ENCODE peak calls at places on chromosomes 7 and 10, in nine cellular contexts. One of them, this sample, is unnamed.
A peak's percentile ranks its signal among the peaks of the same experiment; 100 is the strongest.

GRCh38 chr10:23994459-23995046 is 214.4 kb upstream of the KIAA1217 start:
- DNase-seq in IMR-90: peak; percentile 39
- DNase-seq in HCT116: peak; percentile 8
- DNase-seq in sigmoid colon: no peak
- DNase-seq in right lobe of liver: peak; percentile 64
- DNase-seq in left ventricle myocardium inferior: peak; percentile 36
- DNase-seq in mesendoderm: peak; percentile 69
- DNase-seq in thoracic aorta: peak; percentile 4
- DNase-seq in breast epithelium: peak; percentile 55
- DNase-seq in this sample: no peak

GRCh38 chr7:129778770-129779601 is 167.5 kb downstream of the NRF1 start:
- DNase-seq in right lobe of liver: no peak
- DNase-seq in sigmoid colon: no peak
- DNase-seq in HCT116: no peak
- DNase-seq in IMR-90: no peak
- DNase-seq in thoracic aorta: no peak
- DNase-seq in left ventricle myocardium inferior: no peak
- DNase-seq in mesendoderm: no peak
- DNase-seq in breast epithelium: no peak
- DNase-seq in this sample: peak; percentile 33

GRCh38 chr7:106086062-106086461 is 26.1 kb downstream of the SYPL1 start:
- DNase-seq in IMR-90: no peak
- DNase-seq in thoracic aorta: no peak
- DNase-seq in HCT116: no peak
- DNase-seq in left ventricle myocardium inferior: no peak
- DNase-seq in breast epithelium: no peak
- DNase-seq in mesendoderm: no peak
- DNase-seq in right lobe of liver: no peak
- DNase-seq in sigmoid colon: no peak
- DNase-seq in this sample: no peak

GRCh38 chr10:84138478-84139125 is 707 bp upstream of the GHITM start:
- DNase-seq in breast epithelium: no peak
- DNase-seq in left ventricle myocardium inferior: peak; percentile 19
- DNase-seq in right lobe of liver: no peak
- DNase-seq in sigmoid colon: no peak
- DNase-seq in mesendoderm: no peak
- DNase-seq in HCT116: no peak
- DNase-seq in thoracic aorta: peak; percentile 4
- DNase-seq in IMR-90: peak; percentile 22
- DNase-seq in this sample: peak; percentile 69

GRCh38 chr10:77409697-77410471 is 227.7 kb downstream of the KCNMA1 start:
- DNase-seq in HCT116: no peak
- DNase-seq in sigmoid colon: peak; percentile 67
- DNase-seq in mesendoderm: no peak
- DNase-seq in thoracic aorta: no peak
- DNase-seq in right lobe of liver: no peak
- DNase-seq in breast epithelium: no peak
- DNase-seq in left ventricle myocardium inferior: no peak
- DNase-seq in IMR-90: no peak
- DNase-seq in this sample: peak; percentile 92

GRCh38 chr7:80225361-80225760 is 90.7 kb downstream of the GNAI1 start:
- DNase-seq in mesendoderm: no peak
- DNase-seq in IMR-90: no peak
- DNase-seq in left ventricle myocardium inferior: no peak
- DNase-seq in breast epithelium: no peak
- DNase-seq in right lobe of liver: no peak
- DNase-seq in HCT116: no peak
- DNase-seq in thoracic aorta: no peak
- DNase-seq in sigmoid colon: no peak
- DNase-seq in this sample: no peak

GRCh38 chr7:1368682-1369571 is 90.3 kb downstream of the MICALL2 start:
- DNase-seq in thoracic aorta: no peak
- DNase-seq in right lobe of liver: no peak
- DNase-seq in sigmoid colon: no peak
- DNase-seq in breast epithelium: no peak
- DNase-seq in HCT116: peak; percentile 27
- DNase-seq in mesendoderm: peak; percentile 91
- DNase-seq in IMR-90: no peak
- DNase-seq in left ventricle myocardium inferior: no peak
- DNase-seq in this sample: peak; percentile 19

GRCh38 chr10:4686644-4686996 is 139.4 kb upstream of the AKR1E2 start:
- DNase-seq in sigmoid colon: no peak
- DNase-seq in thoracic aorta: no peak
- DNase-seq in mesendoderm: peak; percentile 50
- DNase-seq in left ventricle myocardium inferior: no peak
- DNase-seq in breast epithelium: no peak
- DNase-seq in right lobe of liver: no peak
- DNase-seq in HCT116: peak; percentile 94
- DNase-seq in IMR-90: peak; percentile 91
- DNase-seq in this sample: peak; percentile 88

GRCh38 chr10:113454341-113455061 is 98.4 kb upstream of the HABP2 start:
- DNase-seq in right lobe of liver: peak; percentile 55
- DNase-seq in breast epithelium: no peak
- DNase-seq in sigmoid colon: peak; percentile 69
- DNase-seq in HCT116: peak; percentile 31
- DNase-seq in mesendoderm: peak; percentile 62
- DNase-seq in IMR-90: peak; percentile 12
- DNase-seq in thoracic aorta: no peak
- DNase-seq in left ventricle myocardium inferior: peak; percentile 33
- DNase-seq in this sample: no peak

GRCh38 chr7:50664461-50664922 is 99.3 kb upstream of the DDC start:
- DNase-seq in HCT116: peak; percentile 51
- DNase-seq in right lobe of liver: no peak
- DNase-seq in IMR-90: peak; percentile 54
- DNase-seq in breast epithelium: no peak
- DNase-seq in left ventricle myocardium inferior: no peak
- DNase-seq in sigmoid colon: peak; percentile 71
- DNase-seq in mesendoderm: no peak
- DNase-seq in thoracic aorta: no peak
- DNase-seq in this sample: peak; percentile 81

GRCh38 chr7:138458576-138459234 is 1.4 kb upstream of the TRIM24 start:
- DNase-seq in breast epithelium: no peak
- DNase-seq in HCT116: no peak
- DNase-seq in right lobe of liver: no peak
- DNase-seq in mesendoderm: peak; percentile 89
- DNase-seq in sigmoid colon: no peak
- DNase-seq in left ventricle myocardium inferior: no peak
- DNase-seq in thoracic aorta: no peak
- DNase-seq in IMR-90: no peak
- DNase-seq in this sample: no peak

GRCh38 chr7:76225951-76226350 is 24.3 kb downstream of the SRRM3 start:
- DNase-seq in right lobe of liver: no peak
- DNase-seq in IMR-90: no peak
- DNase-seq in HCT116: no peak
- DNase-seq in left ventricle myocardium inferior: no peak
- DNase-seq in thoracic aorta: no peak
- DNase-seq in sigmoid colon: no peak
- DNase-seq in mesendoderm: no peak
- DNase-seq in breast epithelium: no peak
- DNase-seq in this sample: no peak

GRCh38 chr7:123929107-123929506 is 4.1 kb downstream of the SPAM1 start:
- DNase-seq in IMR-90: no peak
- DNase-seq in mesendoderm: peak; percentile 89
- DNase-seq in right lobe of liver: no peak
- DNase-seq in left ventricle myocardium inferior: no peak
- DNase-seq in thoracic aorta: no peak
- DNase-seq in sigmoid colon: no peak
- DNase-seq in breast epithelium: no peak
- DNase-seq in HCT116: peak; percentile 58
- DNase-seq in this sample: peak; percentile 70

GRCh38 chr7:92631067-92631829 is 41.1 kb upstream of the FAM133B start:
- DNase-seq in mesendoderm: no peak
- DNase-seq in right lobe of liver: no peak
- DNase-seq in IMR-90: no peak
- DNase-seq in breast epithelium: no peak
- DNase-seq in thoracic aorta: no peak
- DNase-seq in sigmoid colon: no peak
- DNase-seq in left ventricle myocardium inferior: no peak
- DNase-seq in HCT116: no peak
- DNase-seq in this sample: no peak

GRCh38 chr10:60536529-60537114 is 146.9 kb upstream of the ANK3 start:
- DNase-seq in breast epithelium: no peak
- DNase-seq in thoracic aorta: no peak
- DNase-seq in mesendoderm: no peak
- DNase-seq in HCT116: peak; percentile 48
- DNase-seq in left ventricle myocardium inferior: no peak
- DNase-seq in right lobe of liver: no peak
- DNase-seq in IMR-90: peak; percentile 61
- DNase-seq in sigmoid colon: no peak
- DNase-seq in this sample: no peak
- H3K4me1 ChIP-seq in breast epithelium: no peaks in the 10 kb centered on the region
- H3K4me1 ChIP-seq in thoracic aorta: peaks cover 4% of the 10 kb centered on the region
- H3K4me1 ChIP-seq in mesendoderm: peaks cover 4% of the 10 kb centered on the region
- H3K4me1 ChIP-seq in HCT116: peaks cover 7% of the 10 kb centered on the region
- H3K4me1 ChIP-seq in left ventricle myocardium inferior: peaks cover 21% of the 10 kb centered on the region
- H3K4me1 ChIP-seq in right lobe of liver: no peaks in the 10 kb centered on the region
- H3K4me1 ChIP-seq in IMR-90: no peaks in the 10 kb centered on the region
- H3K4me1 ChIP-seq in sigmoid colon: peaks cover 3% of the 10 kb centered on the region
- H3K4me1 ChIP-seq in this sample: peaks cover 12% of the 10 kb centered on the region

DNA sequence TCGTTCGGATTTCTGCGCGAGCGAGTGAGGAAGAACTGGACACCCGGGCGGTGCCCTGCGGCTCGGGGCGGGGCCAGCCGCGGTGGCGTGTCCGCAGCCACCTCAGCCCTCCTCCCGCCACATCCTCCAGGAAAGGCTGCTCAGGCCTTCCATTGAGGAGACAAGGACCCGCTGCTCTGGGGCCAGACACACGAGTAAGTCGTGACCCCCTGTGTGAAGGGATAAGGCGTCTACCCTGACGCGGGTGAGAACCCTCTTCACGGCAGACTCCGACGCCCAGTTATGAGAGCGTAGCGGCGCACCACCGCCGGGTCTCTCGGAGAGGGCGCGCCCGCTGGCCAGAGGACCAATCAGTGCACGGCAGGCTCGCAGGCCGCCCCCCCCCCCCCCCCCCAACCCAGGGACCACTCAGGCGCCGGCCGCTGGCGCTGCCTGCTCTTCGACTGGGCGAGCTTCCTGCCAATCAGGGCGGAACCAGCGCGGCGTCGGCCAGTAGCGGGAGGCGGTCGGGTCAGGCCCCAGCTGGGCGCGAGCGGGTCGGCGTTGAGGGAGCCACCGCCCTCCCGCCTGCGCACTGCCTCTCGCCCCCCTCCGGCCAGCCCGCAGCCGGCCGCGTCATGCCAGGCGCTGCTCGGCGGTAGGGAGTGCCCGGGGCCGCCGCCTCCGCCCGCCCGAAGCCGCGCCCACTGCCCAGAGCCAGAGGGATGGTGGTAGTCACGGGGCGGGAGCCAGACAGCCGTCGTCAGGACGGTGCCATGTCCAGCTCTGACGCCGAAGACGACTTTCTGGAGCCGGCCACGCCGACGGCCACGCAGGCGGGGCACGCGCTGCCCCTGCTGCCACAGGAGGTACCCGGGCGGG is at the start of gene KCTD7:
- DNase-seq in thoracic aorta: peak; percentile 87
- DNase-seq in left ventricle myocardium inferior: peak; percentile 98
- DNase-seq in right lobe of liver: peak; percentile 99
- DNase-seq in breast epithelium: peak; percentile 97
- DNase-seq in HCT116: peak; percentile 92
- DNase-seq in mesendoderm: peak; percentile 99
- DNase-seq in sigmoid colon: peak; percentile 99
- DNase-seq in IMR-90: peak; percentile 98
- DNase-seq in this sample: peak; percentile 88
- H3K4me1 ChIP-seq in thoracic aorta: peaks cover 8% of the 10 kb centered on the region
- H3K4me1 ChIP-seq in left ventricle myocardium inferior: peaks cover 27% of the 10 kb centered on the region
- H3K4me1 ChIP-seq in right lobe of liver: no peaks in the 10 kb centered on the region
- H3K4me1 ChIP-seq in breast epithelium: no peaks in the 10 kb centered on the region
- H3K4me1 ChIP-seq in HCT116: peaks cover 11% of the 10 kb centered on the region
- H3K4me1 ChIP-seq in mesendoderm: no peaks in the 10 kb centered on the region
- H3K4me1 ChIP-seq in sigmoid colon: peaks cover 32% of the 10 kb centered on the region
- H3K4me1 ChIP-seq in IMR-90: peaks cover 6% of the 10 kb centered on the region
- H3K4me1 ChIP-seq in this sample: peaks cover 3% of the 10 kb centered on the region

GRCh38 chr10:70166394-70166793 is 3.9 kb downstream of the SAR1A start:
- DNase-seq in IMR-90: no peak
- DNase-seq in breast epithelium: no peak
- DNase-seq in mesendoderm: no peak
- DNase-seq in sigmoid colon: no peak
- DNase-seq in left ventricle myocardium inferior: no peak
- DNase-seq in thoracic aorta: no peak
- DNase-seq in right lobe of liver: no peak
- DNase-seq in HCT116: no peak
- DNase-seq in this sample: no peak

GRCh38 chr10:70164179-70164578 is 6.1 kb downstream of the SAR1A start:
- DNase-seq in breast epithelium: no peak
- DNase-seq in left ventricle myocardium inferior: no peak
- DNase-seq in IMR-90: no peak
- DNase-seq in mesendoderm: no peak
- DNase-seq in thoracic aorta: no peak
- DNase-seq in right lobe of liver: no peak
- DNase-seq in HCT116: no peak
- DNase-seq in sigmoid colon: no peak
- DNase-seq in this sample: no peak

GRCh38 chr10:70169661-70170364 is 501 bp downstream of the SAR1A start:
- DNase-seq in HCT116: no peak
- DNase-seq in mesendoderm: peak; percentile 15
- DNase-seq in breast epithelium: peak; percentile 26
- DNase-seq in left ventricle myocardium inferior: no peak
- DNase-seq in thoracic aorta: no peak
- DNase-seq in IMR-90: no peak
- DNase-seq in sigmoid colon: no peak
- DNase-seq in right lobe of liver: no peak
- DNase-seq in this sample: no peak

GRCh38 chr10:70167246-70167645 is 3.1 kb downstream of the SAR1A start:
- DNase-seq in IMR-90: no peak
- DNase-seq in breast epithelium: no peak
- DNase-seq in right lobe of liver: no peak
- DNase-seq in left ventricle myocardium inferior: no peak
- DNase-seq in sigmoid colon: no peak
- DNase-seq in mesendoderm: no peak
- DNase-seq in HCT116: no peak
- DNase-seq in thoracic aorta: no peak
- DNase-seq in this sample: no peak

GRCh38 chr10:70169011-70169410 is 1.3 kb downstream of the SAR1A start:
- DNase-seq in right lobe of liver: no peak
- DNase-seq in HCT116: no peak
- DNase-seq in IMR-90: no peak
- DNase-seq in left ventricle myocardium inferior: no peak
- DNase-seq in mesendoderm: no peak
- DNase-seq in sigmoid colon: no peak
- DNase-seq in breast epithelium: no peak
- DNase-seq in thoracic aorta: no peak
- DNase-seq in this sample: no peak
- H3K4me1 ChIP-seq in right lobe of liver: no peaks in the 10 kb centered on the region
- H3K4me1 ChIP-seq in HCT116: peaks cover 5% of the 10 kb centered on the region
- H3K4me1 ChIP-seq in IMR-90: peaks cover 12% of the 10 kb centered on the region
- H3K4me1 ChIP-seq in left ventricle myocardium inferior: peaks cover 70% of the 10 kb centered on the region
- H3K4me1 ChIP-seq in mesendoderm: peaks cover 3% of the 10 kb centered on the region
- H3K4me1 ChIP-seq in sigmoid colon: peaks cover 37% of the 10 kb centered on the region
- H3K4me1 ChIP-seq in breast epithelium: no peaks in the 10 kb centered on the region
- H3K4me1 ChIP-seq in thoracic aorta: peaks cover 35% of the 10 kb centered on the region
- H3K4me1 ChIP-seq in this sample: peaks cover 31% of the 10 kb centered on the region

GRCh38 chr10:120492366-120492765 is 35.3 kb downstream of the PLPP4 start:
- DNase-seq in thoracic aorta: no peak
- DNase-seq in HCT116: no peak
- DNase-seq in right lobe of liver: no peak
- DNase-seq in left ventricle myocardium inferior: no peak
- DNase-seq in IMR-90: no peak
- DNase-seq in breast epithelium: no peak
- DNase-seq in sigmoid colon: no peak
- DNase-seq in mesendoderm: peak; percentile 51
- DNase-seq in this sample: no peak
- H3K4me1 ChIP-seq in thoracic aorta: no peaks in the 10 kb centered on the region
- H3K4me1 ChIP-seq in HCT116: no peaks in the 10 kb centered on the region
- H3K4me1 ChIP-seq in right lobe of liver: no peaks in the 10 kb centered on the region
- H3K4me1 ChIP-seq in left ventricle myocardium inferior: no peaks in the 10 kb centered on the region
- H3K4me1 ChIP-seq in IMR-90: no peaks in the 10 kb centered on the region
- H3K4me1 ChIP-seq in breast epithelium: no peaks in the 10 kb centered on the region
- H3K4me1 ChIP-seq in sigmoid colon: no peaks in the 10 kb centered on the region
- H3K4me1 ChIP-seq in mesendoderm: peaks cover 3% of the 10 kb centered on the region
- H3K4me1 ChIP-seq in this sample: no peaks in the 10 kb centered on the region